ENCODE peak calls at places on chromosomes 6 and 20, in six cellular contexts. One of them, this sample, is unnamed. For H3K27me3, the result is how much of the 10 kb centered on the place peaks cover.

GRCh38 chr6:49550413-49551125 is at the start of gene C6orf141:
- DNase-seq in CD8-positive, alpha-beta T cell: no peak
- DNase-seq in hepatocyte: peak
- DNase-seq in brain microvascular endothelial cell: no peak
- DNase-seq in pancreas: peak
- DNase-seq in aorta: no peak
- DNase-seq in this sample: peak

GRCh38 chr20:23920936-23921335 is 41.4 kb upstream of the CST5 start:
- DNase-seq in brain microvascular endothelial cell: no peak
- DNase-seq in aorta: no peak
- DNase-seq in CD8-positive, alpha-beta T cell: no peak
- DNase-seq in pancreas: no peak
- DNase-seq in hepatocyte: peak
- DNase-seq in this sample: peak

GRCh38 chr6:144467921-144468320 is 182.8 kb downstream of the UTRN start:
- DNase-seq in hepatocyte: no peak
- DNase-seq in brain microvascular endothelial cell: no peak
- DNase-seq in pancreas: no peak
- DNase-seq in CD8-positive, alpha-beta T cell: no peak
- DNase-seq in aorta: no peak
- DNase-seq in this sample: no peak

GRCh38 chr6:137734005-137734874 is 132.8 kb upstream of the TNFAIP3 start:
- DNase-seq in CD8-positive, alpha-beta T cell: no peak
- DNase-seq in aorta: no peak
- DNase-seq in pancreas: no peak
- DNase-seq in hepatocyte: no peak
- DNase-seq in brain microvascular endothelial cell: no peak
- DNase-seq in this sample: no peak

GRCh38 chr6:129370268-129370916 is 339.6 kb downstream of the ARHGAP18 start:
- DNase-seq in brain microvascular endothelial cell: peak
- DNase-seq in aorta: peak
- DNase-seq in pancreas: no peak
- DNase-seq in CD8-positive, alpha-beta T cell: peak
- DNase-seq in hepatocyte: peak
- DNase-seq in this sample: no peak

GRCh38 chr6:159098636-159099106 is 53.9 kb upstream of the TAGAP start:
- DNase-seq in pancreas: no peak
- DNase-seq in brain microvascular endothelial cell: no peak
- DNase-seq in hepatocyte: no peak
- DNase-seq in aorta: no peak
- DNase-seq in CD8-positive, alpha-beta T cell: peak
- DNase-seq in this sample: no peak

GRCh38 chr20:51121901-51122412 is 99.0 kb upstream of the KCNG1 start:
- DNase-seq in brain microvascular endothelial cell: peak
- DNase-seq in CD8-positive, alpha-beta T cell: no peak
- DNase-seq in hepatocyte: no peak
- DNase-seq in pancreas: no peak
- DNase-seq in aorta: no peak
- DNase-seq in this sample: peak

GRCh38 chr6:73028124-73028766 is 197.1 kb downstream of the KHDC1L start:
- DNase-seq in CD8-positive, alpha-beta T cell: no peak
- DNase-seq in aorta: no peak
- DNase-seq in brain microvascular endothelial cell: no peak
- DNase-seq in pancreas: no peak
- DNase-seq in hepatocyte: no peak
- DNase-seq in this sample: no peak

GRCh38 chr6:43173496-43174262 is 2.6 kb downstream of the SRF start:
- DNase-seq in pancreas: no peak
- DNase-seq in aorta: no peak
- DNase-seq in CD8-positive, alpha-beta T cell: no peak
- DNase-seq in brain microvascular endothelial cell: no peak
- DNase-seq in hepatocyte: no peak
- DNase-seq in this sample: no peak

GRCh38 chr6:168193816-168194701 is 115.0 kb upstream of the FRMD1 start:
- DNase-seq in aorta: no peak
- DNase-seq in CD8-positive, alpha-beta T cell: no peak
- DNase-seq in pancreas: no peak
- DNase-seq in brain microvascular endothelial cell: no peak
- DNase-seq in hepatocyte: no peak
- DNase-seq in this sample: no peak

GRCh38 chr6:90819483-90819882 is 232.6 kb upstream of the MAP3K7 start:
- DNase-seq in CD8-positive, alpha-beta T cell: no peak
- DNase-seq in hepatocyte: no peak
- DNase-seq in aorta: no peak
- DNase-seq in pancreas: no peak
- DNase-seq in brain microvascular endothelial cell: no peak
- DNase-seq in this sample: no peak

GRCh38 chr6:97524846-97525245 is 241.8 kb upstream of the MMS22L start:
- DNase-seq in CD8-positive, alpha-beta T cell: no peak
- DNase-seq in aorta: no peak
- DNase-seq in brain microvascular endothelial cell: no peak
- DNase-seq in hepatocyte: no peak
- DNase-seq in pancreas: no peak
- DNase-seq in this sample: peak

GRCh38 chr6:121780325-121781313 is 345.2 kb downstream of the GJA1 start:
- DNase-seq in CD8-positive, alpha-beta T cell: no peak
- DNase-seq in pancreas: peak
- DNase-seq in brain microvascular endothelial cell: peak
- DNase-seq in hepatocyte: peak
- DNase-seq in aorta: peak
- DNase-seq in this sample: peak

GRCh38 chr6:101117397-101118185 is 236.5 kb upstream of the ASCC3 start:
- DNase-seq in brain microvascular endothelial cell: no peak
- DNase-seq in aorta: no peak
- DNase-seq in CD8-positive, alpha-beta T cell: no peak
- DNase-seq in pancreas: peak
- DNase-seq in hepatocyte: peak
- DNase-seq in this sample: no peak

GRCh38 chr6:133099573-133099972 is 141.6 kb upstream of the EYA4 start:
- DNase-seq in hepatocyte: no peak
- DNase-seq in pancreas: no peak
- DNase-seq in aorta: no peak
- DNase-seq in brain microvascular endothelial cell: peak
- DNase-seq in CD8-positive, alpha-beta T cell: no peak
- DNase-seq in this sample: no peak

GRCh38 chr6:170555305-170555704 is 1.1 kb downstream of the TBP start:
- DNase-seq in hepatocyte: no peak
- DNase-seq in aorta: no peak
- DNase-seq in brain microvascular endothelial cell: no peak
- DNase-seq in CD8-positive, alpha-beta T cell: no peak
- DNase-seq in pancreas: no peak
- DNase-seq in this sample: no peak

GRCh38 chr6:87391334-87391733 is 16.4 kb upstream of the CFAP206 start:
- DNase-seq in pancreas: no peak
- DNase-seq in hepatocyte: peak
- DNase-seq in brain microvascular endothelial cell: peak
- DNase-seq in aorta: no peak
- DNase-seq in CD8-positive, alpha-beta T cell: no peak
- DNase-seq in this sample: no peak

GRCh38 chr6:37799263-37799644 is 20.3 kb upstream of the ZFAND3 start:
- DNase-seq in aorta: no peak
- DNase-seq in pancreas: no peak
- DNase-seq in brain microvascular endothelial cell: no peak
- DNase-seq in CD8-positive, alpha-beta T cell: no peak
- DNase-seq in hepatocyte: no peak
- DNase-seq in this sample: no peak

GRCh38 chr6:23097569-23097968 is 528.2 kb downstream of the HDGFL1 start:
- DNase-seq in aorta: no peak
- DNase-seq in brain microvascular endothelial cell: no peak
- DNase-seq in hepatocyte: no peak
- DNase-seq in pancreas: no peak
- DNase-seq in CD8-positive, alpha-beta T cell: no peak
- DNase-seq in this sample: no peak

GRCh38 chr20:59520814-59521213 is 83.5 kb upstream of the PHACTR3 start:
- DNase-seq in aorta: no peak
- DNase-seq in CD8-positive, alpha-beta T cell: no peak
- DNase-seq in hepatocyte: no peak
- DNase-seq in pancreas: no peak
- DNase-seq in brain microvascular endothelial cell: no peak
- DNase-seq in this sample: no peak

GRCh38 chr6:137646506-137646905 is 152.3 kb upstream of the OLIG3 start:
- DNase-seq in pancreas: no peak
- DNase-seq in aorta: no peak
- DNase-seq in hepatocyte: no peak
- DNase-seq in CD8-positive, alpha-beta T cell: no peak
- DNase-seq in brain microvascular endothelial cell: no peak
- DNase-seq in this sample: no peak

GRCh38 chr6:26249959-26250805 is 114.8 kb upstream of the BTN3A2 start:
- DNase-seq in aorta: peak
- DNase-seq in hepatocyte: peak
- DNase-seq in pancreas: peak
- DNase-seq in CD8-positive, alpha-beta T cell: peak
- DNase-seq in brain microvascular endothelial cell: peak
- DNase-seq in this sample: peak

GRCh38 chr6:169172435-169172834 is 81.2 kb downstream of the THBS2 start:
- DNase-seq in CD8-positive, alpha-beta T cell: no peak
- DNase-seq in aorta: peak
- DNase-seq in hepatocyte: no peak
- DNase-seq in brain microvascular endothelial cell: peak
- DNase-seq in pancreas: no peak
- DNase-seq in this sample: peak

GRCh38 chr20:61817575-61817974 is 248.1 kb downstream of the TAF4 start:
- DNase-seq in hepatocyte: no peak
- DNase-seq in CD8-positive, alpha-beta T cell: no peak
- DNase-seq in pancreas: no peak
- DNase-seq in brain microvascular endothelial cell: no peak
- DNase-seq in aorta: peak
- DNase-seq in this sample: no peak

DNA sequence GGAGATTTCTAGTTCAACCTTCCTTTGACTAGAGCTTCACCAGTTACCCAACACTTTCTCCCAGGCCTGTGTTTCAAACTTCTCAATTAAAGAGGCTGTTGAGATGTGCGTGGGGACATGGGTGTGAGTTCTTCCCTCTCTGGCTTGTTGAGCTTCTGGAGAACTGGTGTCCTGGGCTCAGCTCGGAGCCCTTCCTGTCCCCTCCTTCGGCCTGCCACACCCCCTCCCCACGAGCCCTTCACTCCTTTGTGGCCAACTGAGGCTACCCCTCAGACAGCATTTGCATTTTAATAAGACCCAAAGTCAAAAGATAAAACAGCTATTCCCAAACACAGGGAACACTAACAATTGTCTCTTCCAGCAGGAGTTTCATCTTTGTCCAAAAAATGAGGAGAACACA is 123.3 kb upstream of the MLN start:
- DNase-seq in hepatocyte: no peak
- DNase-seq in CD8-positive, alpha-beta T cell: no peak
- DNase-seq in pancreas: no peak
- DNase-seq in aorta: no peak
- DNase-seq in brain microvascular endothelial cell: no peak
- DNase-seq in this sample: no peak
- H3K4me3 ChIP-seq in hepatocyte: no peak
- H3K4me3 ChIP-seq in CD8-positive, alpha-beta T cell: no peak
- H3K4me3 ChIP-seq in pancreas: no peak
- H3K4me3 ChIP-seq in aorta: no peak
- H3K4me3 ChIP-seq in brain microvascular endothelial cell: no peak
- H3K4me3 ChIP-seq in this sample: no peak

DNA sequence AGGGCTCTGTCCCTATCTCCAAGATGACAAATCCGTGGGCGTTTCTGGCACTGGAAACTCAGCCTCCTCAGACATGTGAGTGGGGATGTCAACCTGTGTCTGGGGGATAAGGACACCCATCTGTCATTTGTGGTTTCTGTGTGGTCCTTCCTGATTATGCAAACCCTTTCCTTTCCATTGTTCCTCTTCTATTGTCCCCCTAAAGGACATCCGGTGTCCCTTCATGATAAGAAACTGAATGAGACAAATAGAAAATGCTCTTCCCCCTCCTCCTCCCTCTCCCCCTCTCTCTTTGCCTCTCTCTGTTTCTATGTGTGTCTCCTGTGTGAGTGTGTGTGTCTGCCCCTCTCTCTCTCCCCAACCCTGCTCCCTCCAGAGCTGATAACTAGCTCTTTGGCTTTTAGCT is 11.5 kb upstream of the GLP1R start:
- DNase-seq in aorta: no peak
- DNase-seq in pancreas: no peak
- DNase-seq in brain microvascular endothelial cell: no peak
- DNase-seq in hepatocyte: no peak
- DNase-seq in CD8-positive, alpha-beta T cell: no peak
- DNase-seq in this sample: no peak
- H3K27me3 ChIP-seq in aorta: under half
- H3K27me3 ChIP-seq in pancreas: under half
- H3K27me3 ChIP-seq in brain microvascular endothelial cell: under half
- H3K27me3 ChIP-seq in hepatocyte: half or more
- H3K27me3 ChIP-seq in CD8-positive, alpha-beta T cell: under half
- H3K27me3 ChIP-seq in this sample: half or more

GRCh38 chr6:1392813-1393640 is 3.7 kb downstream of the FOXF2 start:
- DNase-seq in pancreas: no peak
- DNase-seq in aorta: no peak
- DNase-seq in brain microvascular endothelial cell: no peak
- DNase-seq in hepatocyte: no peak
- DNase-seq in CD8-positive, alpha-beta T cell: no peak
- DNase-seq in this sample: no peak
- H3K4me3 ChIP-seq in pancreas: no peak
- H3K4me3 ChIP-seq in aorta: no peak
- H3K4me3 ChIP-seq in brain microvascular endothelial cell: peak
- H3K4me3 ChIP-seq in hepatocyte: peak
- H3K4me3 ChIP-seq in CD8-positive, alpha-beta T cell: no peak
- H3K4me3 ChIP-seq in this sample: no peak

GRCh38 chr20:62987114-62987513 is 19.6 kb downstream of the BHLHE23 start:
- DNase-seq in brain microvascular endothelial cell: no peak
- DNase-seq in aorta: no peak
- DNase-seq in CD8-positive, alpha-beta T cell: no peak
- DNase-seq in pancreas: no peak
- DNase-seq in hepatocyte: no peak
- DNase-seq in this sample: no peak

GRCh38 chr20:62989201-62989601 is 17.6 kb downstream of the BHLHE23 start:
- DNase-seq in pancreas: no peak
- DNase-seq in aorta: no peak
- DNase-seq in hepatocyte: no peak
- DNase-seq in CD8-positive, alpha-beta T cell: no peak
- DNase-seq in brain microvascular endothelial cell: no peak
- DNase-seq in this sample: no peak

GRCh38 chr20:62984666-62985065 is 22.1 kb downstream of the BHLHE23 start:
- DNase-seq in pancreas: no peak
- DNase-seq in aorta: no peak
- DNase-seq in CD8-positive, alpha-beta T cell: no peak
- DNase-seq in hepatocyte: no peak
- DNase-seq in brain microvascular endothelial cell: no peak
- DNase-seq in this sample: no peak

GRCh38 chr20:62985089-62985778 is 21.5 kb downstream of the BHLHE23 start:
- DNase-seq in hepatocyte: no peak
- DNase-seq in pancreas: no peak
- DNase-seq in brain microvascular endothelial cell: no peak
- DNase-seq in CD8-positive, alpha-beta T cell: no peak
- DNase-seq in aorta: no peak
- DNase-seq in this sample: no peak

DNA sequence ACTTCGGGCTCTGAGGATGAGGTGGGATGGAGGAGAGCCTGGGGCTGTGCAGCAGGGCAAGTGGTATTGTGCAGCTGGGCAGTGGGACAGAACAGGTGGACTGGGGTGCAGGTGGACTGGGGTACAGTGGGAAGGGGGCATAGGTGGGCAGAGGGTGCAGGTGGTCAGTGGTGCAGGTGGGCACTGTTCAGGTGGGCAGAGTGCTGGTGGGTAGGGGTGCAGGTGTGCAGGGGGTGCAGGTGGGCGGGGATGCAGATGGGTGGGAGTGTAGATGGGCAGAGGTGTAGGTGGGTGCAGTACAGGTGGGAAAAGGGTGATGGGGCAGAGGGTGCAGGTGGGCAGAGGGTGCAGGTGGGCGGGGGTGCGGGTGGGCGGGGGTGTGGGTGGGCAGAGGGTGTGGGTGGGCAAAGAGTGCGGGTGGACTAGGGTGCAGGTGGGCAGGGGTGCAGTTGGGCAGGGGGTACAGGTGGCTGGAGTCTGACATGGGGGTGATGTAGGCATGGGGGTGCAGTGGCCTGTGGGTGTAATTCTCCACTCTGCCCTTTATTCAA is 20.4 kb downstream of the BHLHE23 start:
- DNase-seq in CD8-positive, alpha-beta T cell: no peak
- DNase-seq in pancreas: no peak
- DNase-seq in brain microvascular endothelial cell: no peak
- DNase-seq in aorta: no peak
- DNase-seq in hepatocyte: no peak
- DNase-seq in this sample: no peak
- H3K27me3 ChIP-seq in CD8-positive, alpha-beta T cell: under half
- H3K27me3 ChIP-seq in pancreas: under half
- H3K27me3 ChIP-seq in brain microvascular endothelial cell: under half
- H3K27me3 ChIP-seq in aorta: under half
- H3K27me3 ChIP-seq in hepatocyte: under half
- H3K27me3 ChIP-seq in this sample: under half

This sample was measured in MG63.